ENCODE peak calls at places on chromosomes 6 and 20, in five cellular contexts. E is iris pigment epithelial cell, G is heart left ventricle, J is ovary, C is choroid plexus epithelial cell. R is an unnamed sample.

GRCh38 chr6:144265061-144265357 is 20.1 kb upstream of the UTRN start:
- DNase-seq in G (no peak), E (peak), J (no peak), C (peak), R (peak)

GRCh38 chr6:15301179-15302006 is 55.5 kb downstream of the JARID2 start:
- DNase-seq in C (no peak), J (no peak), E (no peak), G (no peak), R (no peak)

GRCh38 chr6:14354919-14355572 is 237.5 kb downstream of the CD83 start:
- DNase-seq in C (peak), J (peak), G (peak), E (peak), R (peak)

GRCh38 chr6:13624871-13625288 is 9.7 kb downstream of the NOL7 start:
- DNase-seq in G (no peak), J (no peak), E (peak), C (peak), R (peak)

GRCh38 chr20:61543931-61544745 is 292.1 kb downstream of the CDH4 start:
- DNase-seq in E (no peak), C (no peak), J (no peak), G (no peak), R (no peak)

GRCh38 chr20:34891166-34892062 is 15.0 kb downstream of the ACSS2 start:
- DNase-seq in G (no peak), J (no peak), C (peak), E (peak), R (peak)

GRCh38 chr20:3313681-3314080 is 74.7 kb upstream of the SLC4A11 start:
- DNase-seq in J (no peak), E (peak), C (peak), G (no peak), R (no peak)

GRCh38 chr20:2137552-2138201 is 36.0 kb downstream of the STK35 start:
- DNase-seq in E (peak), J (no peak), G (no peak), C (no peak), R (peak)

GRCh38 chr6:168126566-168127383 is 47.8 kb upstream of the FRMD1 start:
- DNase-seq in J (no peak), G (no peak), E (no peak), C (no peak), R (no peak)

GRCh38 chr20:57061058-57061900 is 205.2 kb downstream of the BMP7 start:
- DNase-seq in E (no peak), C (peak), J (no peak), G (no peak), R (peak)

GRCh38 chr6:37794825-37795224 is 24.7 kb upstream of the ZFAND3 start:
- DNase-seq in E (peak), C (peak), J (no peak), G (no peak), R (no peak)

GRCh38 chr6:122621638-122622037 is 11.4 kb downstream of the PKIB start:
- DNase-seq in C (no peak), E (no peak), J (no peak), G (no peak), R (no peak)

GRCh38 chr6:41636803-41637178 is 1.5 kb upstream of the MDFI start:
- DNase-seq in J (peak), E (peak), G (no peak), C (no peak), R (no peak)

GRCh38 chr6:134621858-134622257 is 303.9 kb upstream of the SGK1 start:
- DNase-seq in E (peak), C (no peak), G (no peak), J (no peak), R (no peak)

GRCh38 chr6:53851561-53851960 is 56.8 kb downstream of the LRRC1 start:
- DNase-seq in J (no peak), E (no peak), G (no peak), C (no peak), R (no peak)

GRCh38 chr6:49264496-49264895 is 198.6 kb downstream of the MMUT start:
- DNase-seq in J (no peak), G (peak), E (no peak), C (no peak), R (no peak)

GRCh38 chr6:79818471-79818870 is 128.9 kb downstream of the ELOVL4 start:
- DNase-seq in C (peak), G (no peak), J (no peak), E (no peak), R (no peak)

GRCh38 chr6:3862038-3862437 is 12.9 kb downstream of the FAM50B start:
- DNase-seq in C (no peak), J (no peak), E (no peak), G (no peak), R (no peak)

GRCh38 chr6:160137989-160138835 is 16.6 kb downstream of the SLC22A1 start:
- DNase-seq in J (peak), E (peak), C (peak), G (no peak), R (peak)

GRCh38 chr6:135497412-135498177 is at the start of gene AHI1:
- DNase-seq in G (peak), J (peak), C (peak), E (peak), R (peak)

GRCh38 chr20:57810511-57811372 is 100.9 kb upstream of the PMEPA1 start:
- DNase-seq in E (peak), J (no peak), C (peak), G (no peak), R (no peak)

GRCh38 chr6:105432797-105433196 is 29.9 kb upstream of the PREP start:
- DNase-seq in C (peak), J (no peak), G (no peak), E (peak), R (peak)

GRCh38 chr6:102154176-102154575 is 760.7 kb downstream of the GRIK2 start:
- DNase-seq in J (no peak), G (no peak), E (no peak), C (no peak), R (no peak)

GRCh38 chr6:10720229-10720959 is 2.5 kb upstream of the TMEM14C start:
- DNase-seq in C (peak), G (peak), E (peak), J (peak), R (no peak)

GRCh38 chr20:7980332-7981046 is 39.1 kb downstream of the TMX4 start:
- DNase-seq in J (no peak), C (peak), E (peak), G (no peak), R (peak)

GRCh38 chr6:134295953-134296553 is 21.9 kb downstream of the SGK1 start:
- DNase-seq in E (peak), G (no peak), C (peak), J (peak), R (peak)

GRCh38 chr6:158286413-158286812 is 25.9 kb upstream of the TULP4 start:
- DNase-seq in G (no peak), J (no peak), E (peak), C (peak), R (peak)

GRCh38 chr6:42689371-42689770 is 33.0 kb downstream of the PRPH2 start:
- DNase-seq in G (no peak), E (no peak), J (no peak), C (no peak), R (no peak)